ENCODE peak calls at places on chromosome 17, in ten cellular contexts. Y is activated T-cell treated with anti-CD3 and anti-CD28 coated beads, Interleukin-2, amount 50 U/mL, for 72 hours; Q is CD8-positive, alpha-beta T cell; Z is amygdala; N is caudate nucleus; J is GM18507; P is endothelial cell of umbilical vein; K is HFF-Myc; C is left ventricle myocardium inferior; I is body of pancreas. T is an unnamed sample.

GRCh38 chr17:75507712-75508111 is 7.6 kb downstream of the CASKIN2 start:
- DNase-seq in Y (no peak), Q (no peak), Z (peak; percentile 78), N (peak; percentile 82), J (no peak), P (no peak), K (no peak), C (no peak), I (no peak), T (peak; percentile 85)

GRCh38 chr17:8745586-8746500 is 1.2 kb upstream of the CCDC42 start:
- DNase-seq in Y (peak; percentile 90), Q (peak; percentile 90), Z (no peak), N (peak; percentile 46), J (peak; percentile 84), P (peak; percentile 62), K (no peak), C (peak; percentile 75), I (peak; percentile 54), T (peak; percentile 88)

GRCh38 chr17:17235212-17236174 is 1.5 kb downstream of the FLCN start:
- DNase-seq in Y (no peak), Q (no peak), Z (no peak), N (no peak), J (no peak), P (peak; percentile 36), K (no peak), C (no peak), I (peak; percentile 40), T (no peak)

GRCh38 chr17:48543854-48544355 is 1.0 kb downstream of the HOXB2 start:
- DNase-seq in Y (peak; percentile 72), Q (no peak), Z (no peak), N (no peak), J (no peak), P (no peak), K (no peak), C (peak; percentile 44), I (no peak), T (no peak)

GRCh38 chr17:72373910-72374741 is 253.3 kb downstream of the SOX9 start:
- DNase-seq in Y (no peak), Q (no peak), Z (no peak), N (no peak), J (no peak), P (no peak), K (no peak), C (peak; percentile 16), I (no peak), T (no peak)

GRCh38 chr17:66275651-66276050 is 26.8 kb upstream of the PRKCA start:
- DNase-seq in Y (no peak), Q (no peak), Z (no peak), N (no peak), J (no peak), P (peak; percentile 90), K (peak; percentile 93), C (no peak), I (no peak), T (no peak)

GRCh38 chr17:31175237-31175636 is 80.5 kb downstream of the NF1 start:
- DNase-seq in Y (no peak), Q (no peak), Z (no peak), N (no peak), J (no peak), P (no peak), K (no peak), C (no peak), I (no peak), T (no peak)

GRCh38 chr17:61393550-61393903 is 6.1 kb upstream of the TBX2 start:
- DNase-seq in Y (no peak), Q (no peak), Z (no peak), N (no peak), J (no peak), P (no peak), K (no peak), C (no peak), I (no peak), T (no peak)

GRCh38 chr17:49834118-49834743 is 13.6 kb downstream of the TAC4 start:
- DNase-seq in Y (no peak), Q (no peak), Z (no peak), N (no peak), J (no peak), P (no peak), K (no peak), C (no peak), I (no peak), T (no peak)

GRCh38 chr17:13728751-13729150 is 127.0 kb upstream of the HS3ST3A1 start:
- DNase-seq in Y (no peak), Q (no peak), Z (no peak), N (no peak), J (no peak), P (no peak), K (no peak), C (no peak), I (no peak), T (no peak)

GRCh38 chr17:79006794-79007503 is 2.6 kb downstream of the CANT1 start:
- DNase-seq in Y (no peak), Q (no peak), Z (no peak), N (no peak), J (no peak), P (no peak), K (no peak), C (no peak), I (no peak), T (no peak)

GRCh38 chr17:73065376-73065775 is 27.1 kb downstream of the SLC39A11 start:
- DNase-seq in Y (no peak), Q (no peak), Z (no peak), N (no peak), J (no peak), P (no peak), K (no peak), C (no peak), I (no peak), T (no peak)